ENCODE peak calls at places on chromosomes 1 and 21, in ten cellular contexts. One of them, this sample, is unnamed.

GRCh38 chr1:31739281-31739853 is 24.8 kb downstream of the ADGRB2 start:
- DNase-seq in CD14-positive monocyte: no peak
- DNase-seq in foreskin fibroblast: no peak
- DNase-seq in small intestine: no peak
- DNase-seq in ELR: no peak
- DNase-seq in globus pallidus: no peak
- DNase-seq in RKO: no peak
- DNase-seq in skeletal muscle cell: no peak
- DNase-seq in midbrain: no peak
- DNase-seq in 8988T: no peak
- DNase-seq in this sample: no peak

GRCh38 chr1:117599286-117599685 is 6.6 kb upstream of the TENT5C start:
- DNase-seq in skeletal muscle cell: no peak
- DNase-seq in small intestine: no peak
- DNase-seq in CD14-positive monocyte: no peak
- DNase-seq in ELR: no peak
- DNase-seq in 8988T: no peak
- DNase-seq in globus pallidus: no peak
- DNase-seq in RKO: no peak
- DNase-seq in midbrain: no peak
- DNase-seq in foreskin fibroblast: no peak
- DNase-seq in this sample: no peak

GRCh38 chr1:41645062-41645461 is 160.6 kb upstream of the EDN2 start:
- DNase-seq in CD14-positive monocyte: no peak
- DNase-seq in ELR: no peak
- DNase-seq in 8988T: no peak
- DNase-seq in midbrain: no peak
- DNase-seq in foreskin fibroblast: no peak
- DNase-seq in RKO: no peak
- DNase-seq in globus pallidus: peak; percentile 31
- DNase-seq in skeletal muscle cell: no peak
- DNase-seq in small intestine: no peak
- DNase-seq in this sample: no peak

GRCh38 chr1:42334240-42335049 is 590 bp downstream of the FOXJ3 start:
- DNase-seq in 8988T: peak; percentile 19
- DNase-seq in CD14-positive monocyte: peak; percentile 50
- DNase-seq in foreskin fibroblast: peak; percentile 76
- DNase-seq in midbrain: peak; percentile 52
- DNase-seq in RKO: peak; percentile 84
- DNase-seq in ELR: peak; percentile 76
- DNase-seq in skeletal muscle cell: no peak
- DNase-seq in globus pallidus: peak; percentile 65
- DNase-seq in small intestine: peak; percentile 34
- DNase-seq in this sample: peak; percentile 72

GRCh38 chr1:202223110-202223834 is 29.7 kb downstream of the LGR6 start:
- DNase-seq in ELR: no peak
- DNase-seq in skeletal muscle cell: no peak
- DNase-seq in RKO: no peak
- DNase-seq in CD14-positive monocyte: no peak
- DNase-seq in 8988T: no peak
- DNase-seq in midbrain: no peak
- DNase-seq in foreskin fibroblast: no peak
- DNase-seq in globus pallidus: no peak
- DNase-seq in small intestine: no peak
- DNase-seq in this sample: no peak

GRCh38 chr21:41880153-41880552 is 1.0 kb upstream of the PRDM15 start:
- DNase-seq in RKO: no peak
- DNase-seq in small intestine: no peak
- DNase-seq in ELR: no peak
- DNase-seq in skeletal muscle cell: no peak
- DNase-seq in midbrain: no peak
- DNase-seq in 8988T: no peak
- DNase-seq in CD14-positive monocyte: no peak
- DNase-seq in foreskin fibroblast: no peak
- DNase-seq in globus pallidus: no peak
- DNase-seq in this sample: no peak

GRCh38 chr1:81571946-81572345 is 228.8 kb upstream of the ADGRL2 start:
- DNase-seq in midbrain: no peak
- DNase-seq in small intestine: no peak
- DNase-seq in globus pallidus: no peak
- DNase-seq in foreskin fibroblast: peak; percentile 14
- DNase-seq in ELR: no peak
- DNase-seq in RKO: no peak
- DNase-seq in CD14-positive monocyte: no peak
- DNase-seq in 8988T: no peak
- DNase-seq in skeletal muscle cell: no peak
- DNase-seq in this sample: no peak

GRCh38 chr1:51960262-51960661 is 30.2 kb downstream of the RAB3B start:
- DNase-seq in midbrain: no peak
- DNase-seq in 8988T: no peak
- DNase-seq in small intestine: peak; percentile 16
- DNase-seq in RKO: no peak
- DNase-seq in foreskin fibroblast: no peak
- DNase-seq in skeletal muscle cell: no peak
- DNase-seq in globus pallidus: no peak
- DNase-seq in ELR: no peak
- DNase-seq in CD14-positive monocyte: no peak
- DNase-seq in this sample: no peak

GRCh38 chr1:44947060-44947773 is 39.2 kb downstream of the EIF2B3 start:
- DNase-seq in ELR: peak; percentile 17
- DNase-seq in CD14-positive monocyte: no peak
- DNase-seq in RKO: no peak
- DNase-seq in globus pallidus: peak; percentile 1
- DNase-seq in midbrain: no peak
- DNase-seq in 8988T: no peak
- DNase-seq in small intestine: peak; percentile 2
- DNase-seq in skeletal muscle cell: peak; percentile 43
- DNase-seq in foreskin fibroblast: peak; percentile 77
- DNase-seq in this sample: peak; percentile 57

GRCh38 chr21:27152996-27153395 is 186.1 kb upstream of the ADAMTS5 start:
- DNase-seq in globus pallidus: no peak
- DNase-seq in foreskin fibroblast: peak; percentile 15
- DNase-seq in small intestine: no peak
- DNase-seq in RKO: no peak
- DNase-seq in ELR: no peak
- DNase-seq in CD14-positive monocyte: no peak
- DNase-seq in skeletal muscle cell: no peak
- DNase-seq in midbrain: no peak
- DNase-seq in 8988T: no peak
- DNase-seq in this sample: no peak

GRCh38 chr1:38819516-38819915 is 40.1 kb downstream of the RRAGC start:
- DNase-seq in globus pallidus: no peak
- DNase-seq in small intestine: no peak
- DNase-seq in skeletal muscle cell: no peak
- DNase-seq in foreskin fibroblast: no peak
- DNase-seq in CD14-positive monocyte: no peak
- DNase-seq in midbrain: no peak
- DNase-seq in RKO: no peak
- DNase-seq in ELR: no peak
- DNase-seq in 8988T: no peak
- DNase-seq in this sample: no peak

GRCh38 chr1:23619299-23620188 is 60.2 kb upstream of the ID3 start:
- DNase-seq in ELR: peak; percentile 20
- DNase-seq in RKO: peak; percentile 18
- DNase-seq in globus pallidus: no peak
- DNase-seq in foreskin fibroblast: peak; percentile 30
- DNase-seq in skeletal muscle cell: no peak
- DNase-seq in CD14-positive monocyte: no peak
- DNase-seq in midbrain: no peak
- DNase-seq in 8988T: peak; percentile 26
- DNase-seq in small intestine: peak; percentile 87
- DNase-seq in this sample: no peak

GRCh38 chr1:108686609-108687313 is 5.3 kb upstream of the PRPF38B start:
- DNase-seq in RKO: no peak
- DNase-seq in 8988T: no peak
- DNase-seq in globus pallidus: no peak
- DNase-seq in ELR: no peak
- DNase-seq in foreskin fibroblast: peak; percentile 88
- DNase-seq in midbrain: no peak
- DNase-seq in CD14-positive monocyte: no peak
- DNase-seq in skeletal muscle cell: no peak
- DNase-seq in small intestine: no peak
- DNase-seq in this sample: peak; percentile 67

GRCh38 chr1:24206516-24207394 is 19.7 kb upstream of the IFNLR1 start:
- DNase-seq in ELR: no peak
- DNase-seq in RKO: no peak
- DNase-seq in globus pallidus: no peak
- DNase-seq in midbrain: no peak
- DNase-seq in small intestine: peak; percentile 38
- DNase-seq in skeletal muscle cell: no peak
- DNase-seq in foreskin fibroblast: no peak
- DNase-seq in CD14-positive monocyte: no peak
- DNase-seq in 8988T: no peak
- DNase-seq in this sample: no peak

GRCh38 chr1:189336115-189337100 is 1141.3 kb downstream of the BRINP3 start:
- DNase-seq in CD14-positive monocyte: no peak
- DNase-seq in 8988T: no peak
- DNase-seq in small intestine: no peak
- DNase-seq in globus pallidus: no peak
- DNase-seq in ELR: no peak
- DNase-seq in midbrain: no peak
- DNase-seq in foreskin fibroblast: no peak
- DNase-seq in RKO: no peak
- DNase-seq in skeletal muscle cell: no peak
- DNase-seq in this sample: no peak

GRCh38 chr1:47638713-47639112 is 200.9 kb downstream of the FOXD2 start:
- DNase-seq in 8988T: no peak
- DNase-seq in CD14-positive monocyte: no peak
- DNase-seq in foreskin fibroblast: no peak
- DNase-seq in midbrain: no peak
- DNase-seq in RKO: no peak
- DNase-seq in skeletal muscle cell: no peak
- DNase-seq in small intestine: no peak
- DNase-seq in ELR: no peak
- DNase-seq in globus pallidus: no peak
- DNase-seq in this sample: no peak

GRCh38 chr1:84442256-84442655 is 36.8 kb upstream of the RPF1 start:
- DNase-seq in ELR: peak; percentile 92
- DNase-seq in 8988T: no peak
- DNase-seq in RKO: peak; percentile 87
- DNase-seq in midbrain: peak; percentile 16
- DNase-seq in skeletal muscle cell: peak; percentile 78
- DNase-seq in CD14-positive monocyte: no peak
- DNase-seq in foreskin fibroblast: peak; percentile 90
- DNase-seq in small intestine: peak; percentile 79
- DNase-seq in globus pallidus: peak; percentile 65
- DNase-seq in this sample: peak; percentile 60

GRCh38 chr1:203835476-203835875 is 25.9 kb upstream of the SNRPE start:
- DNase-seq in ELR: no peak
- DNase-seq in 8988T: no peak
- DNase-seq in skeletal muscle cell: no peak
- DNase-seq in RKO: no peak
- DNase-seq in CD14-positive monocyte: no peak
- DNase-seq in foreskin fibroblast: no peak
- DNase-seq in small intestine: no peak
- DNase-seq in midbrain: no peak
- DNase-seq in globus pallidus: no peak
- DNase-seq in this sample: no peak

GRCh38 chr1:226889616-226890330 is 19.4 kb downstream of the PSEN2 start:
- DNase-seq in midbrain: no peak
- DNase-seq in RKO: no peak
- DNase-seq in globus pallidus: no peak
- DNase-seq in small intestine: no peak
- DNase-seq in foreskin fibroblast: no peak
- DNase-seq in CD14-positive monocyte: peak; percentile 16
- DNase-seq in ELR: no peak
- DNase-seq in skeletal muscle cell: no peak
- DNase-seq in 8988T: no peak
- DNase-seq in this sample: no peak

GRCh38 chr21:46038871-46039397 is 57.4 kb downstream of the COL6A1 start:
- DNase-seq in ELR: peak; percentile 89
- DNase-seq in small intestine: no peak
- DNase-seq in CD14-positive monocyte: no peak
- DNase-seq in skeletal muscle cell: peak; percentile 95
- DNase-seq in globus pallidus: no peak
- DNase-seq in 8988T: no peak
- DNase-seq in RKO: no peak
- DNase-seq in midbrain: no peak
- DNase-seq in foreskin fibroblast: peak; percentile 76
- DNase-seq in this sample: peak; percentile 78

GRCh38 chr1:228361314-228362140 is 45.1 kb downstream of the TRIM11 start:
- DNase-seq in foreskin fibroblast: no peak
- DNase-seq in RKO: no peak
- DNase-seq in small intestine: no peak
- DNase-seq in 8988T: no peak
- DNase-seq in ELR: no peak
- DNase-seq in CD14-positive monocyte: no peak
- DNase-seq in midbrain: no peak
- DNase-seq in skeletal muscle cell: no peak
- DNase-seq in globus pallidus: no peak
- DNase-seq in this sample: no peak

GRCh38 chr21:33023574-33024277 is 2.0 kb upstream of the OLIG2 start:
- DNase-seq in globus pallidus: peak; percentile 62
- DNase-seq in skeletal muscle cell: no peak
- DNase-seq in foreskin fibroblast: peak; percentile 20
- DNase-seq in midbrain: peak; percentile 36
- DNase-seq in ELR: no peak
- DNase-seq in 8988T: no peak
- DNase-seq in CD14-positive monocyte: peak; percentile 57
- DNase-seq in small intestine: no peak
- DNase-seq in RKO: no peak
- DNase-seq in this sample: no peak

GRCh38 chr1:116232989-116233514 is 121.9 kb downstream of the MAB21L3 start:
- DNase-seq in small intestine: peak; percentile 66
- DNase-seq in globus pallidus: peak; percentile 8
- DNase-seq in 8988T: no peak
- DNase-seq in CD14-positive monocyte: no peak
- DNase-seq in skeletal muscle cell: no peak
- DNase-seq in ELR: peak; percentile 6
- DNase-seq in foreskin fibroblast: no peak
- DNase-seq in midbrain: no peak
- DNase-seq in RKO: no peak
- DNase-seq in this sample: no peak

GRCh38 chr1:212557739-212558664 is 50.6 kb upstream of the ATF3 start:
- DNase-seq in small intestine: peak; percentile 73
- DNase-seq in foreskin fibroblast: peak; percentile 63
- DNase-seq in globus pallidus: peak; percentile 40
- DNase-seq in ELR: peak; percentile 52
- DNase-seq in RKO: no peak
- DNase-seq in midbrain: peak; percentile 44
- DNase-seq in skeletal muscle cell: no peak
- DNase-seq in CD14-positive monocyte: peak; percentile 84
- DNase-seq in 8988T: no peak
- DNase-seq in this sample: peak; percentile 47

GRCh38 chr1:205661429-205662134 is 18.7 kb downstream of the SLC45A3 start:
- DNase-seq in CD14-positive monocyte: no peak
- DNase-seq in RKO: no peak
- DNase-seq in midbrain: no peak
- DNase-seq in globus pallidus: no peak
- DNase-seq in skeletal muscle cell: no peak
- DNase-seq in 8988T: no peak
- DNase-seq in foreskin fibroblast: no peak
- DNase-seq in ELR: no peak
- DNase-seq in small intestine: no peak
- DNase-seq in this sample: no peak

GRCh38 chr1:163119707-163120106 is 50.5 kb downstream of the RGS4 start:
- DNase-seq in small intestine: no peak
- DNase-seq in skeletal muscle cell: no peak
- DNase-seq in CD14-positive monocyte: no peak
- DNase-seq in foreskin fibroblast: no peak
- DNase-seq in midbrain: no peak
- DNase-seq in ELR: no peak
- DNase-seq in globus pallidus: no peak
- DNase-seq in 8988T: no peak
- DNase-seq in RKO: no peak
- DNase-seq in this sample: no peak